ENCODE peak calls at places on chromosome 4, in six cellular contexts. One of them, this sample, is unnamed.

GRCh38 chr4:186264660-186265059 is 1.3 kb upstream of the F11 start:
- DNase-seq in right lobe of liver: no peak
- DNase-seq in IMR-90: no peak
- DNase-seq in mammary epithelial cell: no peak
- DNase-seq in CD4-positive, alpha-beta memory T cell: no peak
- DNase-seq in OCI-LY7: peak; percentile 32
- DNase-seq in this sample: no peak

GRCh38 chr4:127055349-127055748 is 577.4 kb upstream of the INTU start:
- DNase-seq in IMR-90: peak; percentile 70
- DNase-seq in mammary epithelial cell: peak; percentile 65
- DNase-seq in CD4-positive, alpha-beta memory T cell: no peak
- DNase-seq in right lobe of liver: no peak
- DNase-seq in OCI-LY7: no peak
- DNase-seq in this sample: no peak

GRCh38 chr4:53547983-53548382 is 43.3 kb downstream of the LNX1 start:
- DNase-seq in CD4-positive, alpha-beta memory T cell: no peak
- DNase-seq in mammary epithelial cell: no peak
- DNase-seq in OCI-LY7: no peak
- DNase-seq in right lobe of liver: no peak
- DNase-seq in IMR-90: no peak
- DNase-seq in this sample: no peak

GRCh38 chr4:28007693-28008092 is 1147.1 kb downstream of the STIM2 start:
- DNase-seq in mammary epithelial cell: no peak
- DNase-seq in right lobe of liver: no peak
- DNase-seq in IMR-90: no peak
- DNase-seq in CD4-positive, alpha-beta memory T cell: no peak
- DNase-seq in OCI-LY7: no peak
- DNase-seq in this sample: no peak

GRCh38 chr4:8182858-8183725 is 16.0 kb upstream of the SH3TC1 start:
- DNase-seq in IMR-90: peak; percentile 70
- DNase-seq in mammary epithelial cell: peak; percentile 98
- DNase-seq in CD4-positive, alpha-beta memory T cell: no peak
- DNase-seq in right lobe of liver: peak; percentile 83
- DNase-seq in OCI-LY7: no peak
- DNase-seq in this sample: no peak

GRCh38 chr4:82523179-82523578 is 38.6 kb downstream of the TMEM150C start:
- DNase-seq in OCI-LY7: no peak
- DNase-seq in IMR-90: no peak
- DNase-seq in CD4-positive, alpha-beta memory T cell: no peak
- DNase-seq in right lobe of liver: no peak
- DNase-seq in mammary epithelial cell: no peak
- DNase-seq in this sample: no peak

GRCh38 chr4:100008048-100008447 is 58.0 kb upstream of the H2AZ1 start:
- DNase-seq in IMR-90: peak; percentile 74
- DNase-seq in OCI-LY7: no peak
- DNase-seq in mammary epithelial cell: peak; percentile 56
- DNase-seq in right lobe of liver: no peak
- DNase-seq in CD4-positive, alpha-beta memory T cell: no peak
- DNase-seq in this sample: no peak

GRCh38 chr4:8819421-8820177 is 52.0 kb downstream of the HMX1 start:
- DNase-seq in mammary epithelial cell: no peak
- DNase-seq in IMR-90: no peak
- DNase-seq in OCI-LY7: no peak
- DNase-seq in CD4-positive, alpha-beta memory T cell: no peak
- DNase-seq in right lobe of liver: peak; percentile 2
- DNase-seq in this sample: no peak

GRCh38 chr4:31088600-31089230 is 368.5 kb downstream of the PCDH7 start:
- DNase-seq in mammary epithelial cell: no peak
- DNase-seq in IMR-90: peak; percentile 83
- DNase-seq in right lobe of liver: no peak
- DNase-seq in CD4-positive, alpha-beta memory T cell: no peak
- DNase-seq in OCI-LY7: no peak
- DNase-seq in this sample: no peak

GRCh38 chr4:8238515-8239053 is 31.0 kb upstream of the HTRA3 start:
- DNase-seq in OCI-LY7: peak; percentile 37
- DNase-seq in mammary epithelial cell: no peak
- DNase-seq in IMR-90: no peak
- DNase-seq in right lobe of liver: peak; percentile 50
- DNase-seq in CD4-positive, alpha-beta memory T cell: no peak
- DNase-seq in this sample: no peak

GRCh38 chr4:85482000-85482738 is 7.2 kb downstream of the ARHGAP24 start:
- DNase-seq in mammary epithelial cell: no peak
- DNase-seq in right lobe of liver: no peak
- DNase-seq in OCI-LY7: no peak
- DNase-seq in CD4-positive, alpha-beta memory T cell: no peak
- DNase-seq in IMR-90: no peak
- DNase-seq in this sample: no peak

GRCh38 chr4:24382381-24382780 is 202.0 kb downstream of the DHX15 start:
- DNase-seq in mammary epithelial cell: peak; percentile 4
- DNase-seq in right lobe of liver: no peak
- DNase-seq in CD4-positive, alpha-beta memory T cell: no peak
- DNase-seq in IMR-90: peak; percentile 78
- DNase-seq in OCI-LY7: no peak
- DNase-seq in this sample: no peak

GRCh38 chr4:143286058-143286457 is 50.6 kb upstream of the GAB1 start:
- DNase-seq in IMR-90: no peak
- DNase-seq in OCI-LY7: no peak
- DNase-seq in right lobe of liver: no peak
- DNase-seq in mammary epithelial cell: no peak
- DNase-seq in CD4-positive, alpha-beta memory T cell: no peak
- DNase-seq in this sample: no peak

GRCh38 chr4:137390141-137390540 is 142.2 kb downstream of the PCDH18 start:
- DNase-seq in IMR-90: peak; percentile 57
- DNase-seq in CD4-positive, alpha-beta memory T cell: no peak
- DNase-seq in right lobe of liver: no peak
- DNase-seq in OCI-LY7: no peak
- DNase-seq in mammary epithelial cell: no peak
- DNase-seq in this sample: no peak

GRCh38 chr4:20711335-20711734 is 11.1 kb downstream of the PACRGL start:
- DNase-seq in IMR-90: no peak
- DNase-seq in OCI-LY7: no peak
- DNase-seq in CD4-positive, alpha-beta memory T cell: no peak
- DNase-seq in mammary epithelial cell: no peak
- DNase-seq in right lobe of liver: no peak
- DNase-seq in this sample: no peak

GRCh38 chr4:144338834-144339233 is 198.3 kb upstream of the GYPA start:
- DNase-seq in IMR-90: no peak
- DNase-seq in mammary epithelial cell: no peak
- DNase-seq in CD4-positive, alpha-beta memory T cell: no peak
- DNase-seq in OCI-LY7: no peak
- DNase-seq in right lobe of liver: no peak
- DNase-seq in this sample: no peak

GRCh38 chr4:29307755-29308154 is 1412.4 kb upstream of the PCDH7 start:
- DNase-seq in mammary epithelial cell: no peak
- DNase-seq in OCI-LY7: no peak
- DNase-seq in CD4-positive, alpha-beta memory T cell: no peak
- DNase-seq in right lobe of liver: no peak
- DNase-seq in IMR-90: no peak
- DNase-seq in this sample: no peak

GRCh38 chr4:165312506-165312905 is 15.0 kb upstream of the MSMO1 start:
- DNase-seq in CD4-positive, alpha-beta memory T cell: no peak
- DNase-seq in right lobe of liver: no peak
- DNase-seq in OCI-LY7: no peak
- DNase-seq in IMR-90: peak; percentile 81
- DNase-seq in mammary epithelial cell: peak; percentile 54
- DNase-seq in this sample: no peak

GRCh38 chr4:123699823-123700822 is 303.5 kb downstream of the SPRY1 start:
- DNase-seq in CD4-positive, alpha-beta memory T cell: no peak
- DNase-seq in mammary epithelial cell: peak; percentile 73
- DNase-seq in IMR-90: peak; percentile 93
- DNase-seq in right lobe of liver: no peak
- DNase-seq in OCI-LY7: no peak
- DNase-seq in this sample: no peak

GRCh38 chr4:113512880-113513279 is 248.7 kb downstream of the CAMK2D start:
- DNase-seq in OCI-LY7: no peak
- DNase-seq in right lobe of liver: no peak
- DNase-seq in IMR-90: no peak
- DNase-seq in CD4-positive, alpha-beta memory T cell: no peak
- DNase-seq in mammary epithelial cell: no peak
- DNase-seq in this sample: no peak
- H3K36me3 ChIP-seq in OCI-LY7: peaks cover 94% of the 10 kb centered on the region
- H3K36me3 ChIP-seq in right lobe of liver: no peaks in the 10 kb centered on the region
- H3K36me3 ChIP-seq in IMR-90: peaks cover 18% of the 10 kb centered on the region
- H3K36me3 ChIP-seq in CD4-positive, alpha-beta memory T cell: peaks cover 26% of the 10 kb centered on the region
- H3K36me3 ChIP-seq in mammary epithelial cell: peaks cover 5% of the 10 kb centered on the region
- H3K36me3 ChIP-seq in this sample: peaks cover 7% of the 10 kb centered on the region

DNA sequence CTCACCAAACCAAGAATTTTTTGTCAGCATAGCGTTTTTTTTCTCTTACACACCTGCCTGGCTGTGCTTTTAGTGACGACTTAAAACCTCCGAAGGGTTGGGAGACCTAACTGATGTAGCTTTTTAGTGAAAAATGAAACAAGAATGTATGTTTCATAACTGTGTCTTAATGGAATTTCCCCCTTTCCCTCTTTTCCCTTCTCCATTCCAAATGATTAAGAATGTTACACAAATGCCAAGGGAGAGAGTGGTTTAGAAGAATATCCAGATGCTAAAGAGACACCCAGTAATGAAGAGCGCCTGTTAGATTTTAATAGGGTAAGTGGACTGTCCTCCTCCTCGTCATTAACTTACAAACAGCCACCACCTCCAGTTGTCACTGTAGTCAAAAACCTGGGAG is 33.2 kb upstream of the TBC1D14 start:
- DNase-seq in right lobe of liver: no peak
- DNase-seq in CD4-positive, alpha-beta memory T cell: no peak
- DNase-seq in mammary epithelial cell: no peak
- DNase-seq in OCI-LY7: no peak
- DNase-seq in IMR-90: peak; percentile 24
- DNase-seq in this sample: no peak
- H3K36me3 ChIP-seq in right lobe of liver: peaks cover 10% of the 10 kb centered on the region
- H3K36me3 ChIP-seq in CD4-positive, alpha-beta memory T cell: peaks cover 44% of the 10 kb centered on the region
- H3K36me3 ChIP-seq in mammary epithelial cell: peaks cover 8% of the 10 kb centered on the region
- H3K36me3 ChIP-seq in OCI-LY7: peaks cover 28% of the 10 kb centered on the region
- H3K36me3 ChIP-seq in IMR-90: peaks cover 59% of the 10 kb centered on the region
- H3K36me3 ChIP-seq in this sample: peaks cover 43% of the 10 kb centered on the region

GRCh38 chr4:17490575-17491059 is 21.3 kb downstream of the QDPR start:
- DNase-seq in right lobe of liver: peak; percentile 61
- DNase-seq in IMR-90: no peak
- DNase-seq in mammary epithelial cell: no peak
- DNase-seq in OCI-LY7: no peak
- DNase-seq in CD4-positive, alpha-beta memory T cell: no peak
- DNase-seq in this sample: no peak
- H3K36me3 ChIP-seq in right lobe of liver: peaks cover 7% of the 10 kb centered on the region
- H3K36me3 ChIP-seq in IMR-90: peaks cover 28% of the 10 kb centered on the region
- H3K36me3 ChIP-seq in mammary epithelial cell: peaks cover 16% of the 10 kb centered on the region
- H3K36me3 ChIP-seq in OCI-LY7: peaks cover 4% of the 10 kb centered on the region
- H3K36me3 ChIP-seq in CD4-positive, alpha-beta memory T cell: peaks cover 39% of the 10 kb centered on the region
- H3K36me3 ChIP-seq in this sample: no peaks in the 10 kb centered on the region

GRCh38 chr4:168928346-168928745 is 81.7 kb downstream of the CBR4 start:
- DNase-seq in CD4-positive, alpha-beta memory T cell: no peak
- DNase-seq in mammary epithelial cell: peak; percentile 30
- DNase-seq in right lobe of liver: no peak
- DNase-seq in IMR-90: no peak
- DNase-seq in OCI-LY7: no peak
- DNase-seq in this sample: no peak

GRCh38 chr4:168931215-168931650 is 78.8 kb downstream of the CBR4 start:
- DNase-seq in OCI-LY7: no peak
- DNase-seq in IMR-90: no peak
- DNase-seq in CD4-positive, alpha-beta memory T cell: no peak
- DNase-seq in right lobe of liver: no peak
- DNase-seq in mammary epithelial cell: no peak
- DNase-seq in this sample: no peak

GRCh38 chr4:168932138-168932537 is 77.9 kb downstream of the CBR4 start:
- DNase-seq in mammary epithelial cell: no peak
- DNase-seq in right lobe of liver: no peak
- DNase-seq in CD4-positive, alpha-beta memory T cell: no peak
- DNase-seq in IMR-90: no peak
- DNase-seq in OCI-LY7: no peak
- DNase-seq in this sample: no peak

GRCh38 chr4:168928875-168929274 is 81.2 kb downstream of the CBR4 start:
- DNase-seq in OCI-LY7: no peak
- DNase-seq in IMR-90: no peak
- DNase-seq in CD4-positive, alpha-beta memory T cell: no peak
- DNase-seq in right lobe of liver: no peak
- DNase-seq in mammary epithelial cell: no peak
- DNase-seq in this sample: no peak

DNA sequence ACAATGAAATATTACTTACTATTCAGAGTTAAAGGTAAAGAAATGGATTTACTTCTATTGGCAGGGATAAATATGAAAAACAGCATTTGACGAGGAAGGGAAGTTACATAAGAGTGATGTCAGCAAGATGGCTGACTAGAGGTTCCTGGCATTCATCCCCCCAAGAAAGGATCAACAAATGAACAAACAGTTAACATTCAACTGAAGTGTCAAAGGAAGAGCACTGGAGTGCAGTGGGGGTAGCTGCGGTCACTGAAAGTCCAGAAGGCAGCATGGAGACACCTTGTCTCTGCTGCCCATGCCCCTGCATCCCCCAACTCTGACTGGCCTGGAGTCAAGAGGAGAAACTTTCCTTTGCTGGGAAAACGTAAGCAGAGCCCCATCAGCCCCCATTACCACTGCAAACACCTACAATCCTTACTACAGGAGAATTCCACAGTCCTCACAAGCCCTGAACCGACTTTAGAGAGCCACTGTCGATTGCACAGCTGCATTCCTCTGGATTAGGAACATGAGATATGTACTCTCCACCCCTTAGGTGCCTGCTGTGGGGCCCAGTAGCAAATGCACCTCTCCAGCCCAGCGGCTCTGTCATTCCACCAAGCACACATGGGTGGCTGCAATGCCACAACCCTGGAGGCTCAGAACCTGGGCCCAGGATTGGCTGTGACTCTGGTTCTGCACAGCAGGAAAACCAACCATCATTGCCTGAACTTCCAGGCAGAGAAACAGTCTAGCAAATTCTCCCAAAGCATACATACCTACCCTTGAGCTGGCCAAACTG is 79.5 kb downstream of the CBR4 start:
- DNase-seq in IMR-90: no peak
- DNase-seq in right lobe of liver: no peak
- DNase-seq in mammary epithelial cell: no peak
- DNase-seq in CD4-positive, alpha-beta memory T cell: no peak
- DNase-seq in OCI-LY7: no peak
- DNase-seq in this sample: no peak
- H3K36me3 ChIP-seq in IMR-90: peaks cover 28% of the 10 kb centered on the region
- H3K36me3 ChIP-seq in right lobe of liver: no peaks in the 10 kb centered on the region
- H3K36me3 ChIP-seq in mammary epithelial cell: peaks cover 32% of the 10 kb centered on the region
- H3K36me3 ChIP-seq in CD4-positive, alpha-beta memory T cell: no peaks in the 10 kb centered on the region
- H3K36me3 ChIP-seq in OCI-LY7: no peaks in the 10 kb centered on the region
- H3K36me3 ChIP-seq in this sample: peaks cover 5% of the 10 kb centered on the region

DNA sequence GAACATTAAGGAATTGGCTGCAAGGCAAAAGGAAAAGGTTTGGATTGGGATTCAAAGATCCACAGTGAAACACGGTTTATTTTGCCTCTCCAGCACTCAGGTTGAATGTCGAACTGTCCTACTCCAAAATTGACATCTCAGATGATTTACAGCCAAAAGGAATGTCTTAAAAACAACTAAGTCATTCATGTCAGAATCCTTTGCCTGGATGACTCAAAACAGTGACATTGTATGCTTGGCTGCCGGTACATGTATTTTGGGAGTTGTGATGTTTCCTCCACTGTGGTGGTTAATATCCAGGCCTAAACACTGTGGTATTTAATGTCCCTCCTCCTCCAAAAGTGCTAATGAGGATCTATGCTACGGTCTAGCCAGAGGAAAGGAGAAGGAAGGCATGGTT is 20.8 kb downstream of the PGM2 start:
- DNase-seq in OCI-LY7: no peak
- DNase-seq in mammary epithelial cell: peak; percentile 14
- DNase-seq in right lobe of liver: no peak
- DNase-seq in IMR-90: no peak
- DNase-seq in CD4-positive, alpha-beta memory T cell: no peak
- DNase-seq in this sample: no peak
- H3K36me3 ChIP-seq in OCI-LY7: peaks cover 78% of the 10 kb centered on the region
- H3K36me3 ChIP-seq in mammary epithelial cell: peaks cover 31% of the 10 kb centered on the region
- H3K36me3 ChIP-seq in right lobe of liver: peaks cover 3% of the 10 kb centered on the region
- H3K36me3 ChIP-seq in IMR-90: peaks cover 16% of the 10 kb centered on the region
- H3K36me3 ChIP-seq in CD4-positive, alpha-beta memory T cell: peaks cover 26% of the 10 kb centered on the region
- H3K36me3 ChIP-seq in this sample: no peaks in the 10 kb centered on the region